ENCODE peak calls at places on chromosomes 7 and 10, in seven cellular contexts. Q is stomach, B is SK-N-SH, N is sigmoid colon, Z is GM12891, F is endothelial cell of umbilical vein, M is breast epithelium. U is an unnamed sample.

GRCh38 chr10:119283818-119284217 is 76.4 kb downstream of the GRK5 start:
- DNase-seq in Q (no peak), B (no peak), N (peak), Z (no peak), F (no peak), M (peak), U (no peak)

GRCh38 chr10:16792675-16793074 is 24.5 kb downstream of the RSU1 start:
- DNase-seq in Q (no peak), B (no peak), N (no peak), Z (no peak), F (no peak), M (no peak), U (peak)

GRCh38 chr7:141073173-141073640 is 657 bp upstream of the TMEM178B start:
- DNase-seq in Q (no peak), B (peak), N (no peak), Z (peak), F (peak), M (no peak), U (no peak)

GRCh38 chr10:82266438-82266837 is 391.4 kb downstream of the NRG3 start:
- DNase-seq in Q (no peak), B (no peak), N (no peak), Z (no peak), F (no peak), M (no peak), U (no peak)

GRCh38 chr7:121544726-121545125 is 148.6 kb upstream of the FAM3C start:
- DNase-seq in Q (no peak), B (no peak), N (no peak), Z (no peak), F (peak), M (peak), U (no peak)

GRCh38 chr7:148299335-148299734 is 291.2 kb upstream of the C7orf33 start:
- DNase-seq in Q (no peak), B (no peak), N (no peak), Z (no peak), F (no peak), M (no peak), U (no peak)

GRCh38 chr10:71423936-71424335 is 27.2 kb downstream of the CDH23 start:
- DNase-seq in Q (no peak), B (no peak), N (no peak), Z (no peak), F (no peak), M (no peak), U (peak)

GRCh38 chr10:76311752-76312699 is 880.6 kb downstream of the LRMDA start:
- DNase-seq in Q (peak), B (peak), N (no peak), Z (peak), F (peak), M (no peak), U (no peak)

GRCh38 chr7:6057316-6058128 is 26.3 kb downstream of the ANKRD61 start:
- DNase-seq in Q (no peak), B (no peak), N (no peak), Z (no peak), F (no peak), M (no peak), U (no peak)

GRCh38 chr10:113576853-113577252 is 24.0 kb downstream of the HABP2 start:
- DNase-seq in Q (no peak), B (no peak), N (no peak), Z (no peak), F (peak), M (no peak), U (no peak)

GRCh38 chr10:114043532-114044250 is at the start of gene ADRB1:
- DNase-seq in Q (peak), B (peak), N (peak), Z (peak), F (peak), M (peak), U (no peak)

GRCh38 chr7:91683823-91684222 is 196.7 kb downstream of the MTERF1 start:
- DNase-seq in Q (no peak), B (peak), N (no peak), Z (no peak), F (peak), M (no peak), U (no peak)

GRCh38 chr7:37083311-37084096 is 359.2 kb upstream of the AOAH start:
- DNase-seq in Q (no peak), B (no peak), N (peak), Z (no peak), F (no peak), M (no peak), U (no peak)

GRCh38 chr7:107563072-107563760 is 504 bp downstream of the COG5 start:
- DNase-seq in Q (peak), B (peak), N (no peak), Z (peak), F (no peak), M (no peak), U (peak)

GRCh38 chr7:137820156-137820555 is 26.6 kb downstream of the DGKI start:
- DNase-seq in Q (no peak), B (no peak), N (no peak), Z (no peak), F (no peak), M (no peak), U (no peak)

GRCh38 chr7:84638339-84638697 is 443.7 kb upstream of the SEMA3A start:
- DNase-seq in Q (no peak), B (peak), N (no peak), Z (no peak), F (no peak), M (no peak), U (no peak)

GRCh38 chr7:45053401-45053800 is 35.4 kb downstream of the NACAD start:
- DNase-seq in Q (no peak), B (no peak), N (no peak), Z (no peak), F (no peak), M (no peak), U (no peak)

GRCh38 chr7:146772581-146772980 is 656.0 kb downstream of the CNTNAP2 start:
- DNase-seq in Q (no peak), B (no peak), N (no peak), Z (no peak), F (no peak), M (no peak), U (no peak)

GRCh38 chr7:42763137-42763551 is 148.7 kb downstream of the C7orf25 start:
- DNase-seq in Q (no peak), B (no peak), N (no peak), Z (no peak), F (no peak), M (peak), U (no peak)

GRCh38 chr10:124184208-124184820 is 90.9 kb upstream of the CHST15 start:
- DNase-seq in Q (no peak), B (no peak), N (no peak), Z (no peak), F (no peak), M (no peak), U (no peak)

GRCh38 chr7:28155964-28156363 is 24.6 kb downstream of the JAZF1 start:
- DNase-seq in Q (no peak), B (no peak), N (no peak), Z (no peak), F (no peak), M (no peak), U (no peak)

GRCh38 chr7:69937097-69937496 is 338.8 kb downstream of the AUTS2 start:
- DNase-seq in Q (no peak), B (no peak), N (no peak), Z (no peak), F (no peak), M (no peak), U (no peak)

GRCh38 chr7:2503056-2503941 is 16.3 kb upstream of the LFNG start:
- DNase-seq in Q (no peak), B (no peak), N (no peak), Z (no peak), F (no peak), M (no peak), U (no peak)

GRCh38 chr10:74677951-74678350 is 148.4 kb upstream of the KAT6B start:
- DNase-seq in Q (no peak), B (no peak), N (no peak), Z (no peak), F (no peak), M (no peak), U (no peak)

GRCh38 chr10:19749185-19749729 is 67.0 kb upstream of the PLXDC2 start:
- DNase-seq in Q (no peak), B (no peak), N (no peak), Z (no peak), F (no peak), M (no peak), U (no peak)

GRCh38 chr7:21412953-21413352 is 14.9 kb upstream of the SP4 start:
- DNase-seq in Q (no peak), B (no peak), N (no peak), Z (no peak), F (no peak), M (no peak), U (no peak)

GRCh38 chr10:14926722-14927416 is 27.0 kb downstream of the DCLRE1C start:
- DNase-seq in Q (no peak), B (no peak), N (no peak), Z (peak), F (no peak), M (no peak), U (no peak)

DNA sequence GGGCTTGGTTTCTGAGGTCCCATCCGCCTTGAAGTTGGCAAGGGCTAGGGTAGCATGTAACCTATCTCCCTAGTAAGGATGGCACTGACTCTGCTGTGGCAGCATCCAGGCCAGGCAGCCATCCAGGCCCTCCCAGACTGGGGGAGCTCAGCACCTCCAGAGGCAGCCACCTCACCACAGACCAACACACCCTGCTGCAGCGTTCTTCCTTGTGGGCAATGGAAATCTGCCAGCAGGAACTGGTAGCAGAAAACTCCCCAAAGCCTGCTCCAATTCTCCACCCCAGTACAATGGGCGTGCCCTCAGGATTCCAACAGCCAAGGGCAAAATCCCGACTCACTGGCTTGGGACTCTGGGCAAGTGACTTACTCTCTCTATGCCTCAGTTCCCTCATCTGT is 27.5 kb downstream of the DLG5 start:
- DNase-seq in Q (peak), B (no peak), N (no peak), Z (no peak), F (no peak), M (peak), U (no peak)
- TF ChIP-seq POLR2AphosphoS5 in Q (peak), B (peak), N (no peak), Z (no peak), F (no peak), M (no peak), U (no peak)

GRCh38 chr7:131110294-131111080 is 217.2 kb upstream of the MKLN1 start:
- DNase-seq in Q (no peak), B (no peak), N (peak), Z (no peak), F (peak), M (peak), U (no peak)
- TF ChIP-seq POLR2AphosphoS5 in Q (no peak), B (no peak), N (no peak), Z (peak), F (no peak), M (no peak), U (no peak)

DNA sequence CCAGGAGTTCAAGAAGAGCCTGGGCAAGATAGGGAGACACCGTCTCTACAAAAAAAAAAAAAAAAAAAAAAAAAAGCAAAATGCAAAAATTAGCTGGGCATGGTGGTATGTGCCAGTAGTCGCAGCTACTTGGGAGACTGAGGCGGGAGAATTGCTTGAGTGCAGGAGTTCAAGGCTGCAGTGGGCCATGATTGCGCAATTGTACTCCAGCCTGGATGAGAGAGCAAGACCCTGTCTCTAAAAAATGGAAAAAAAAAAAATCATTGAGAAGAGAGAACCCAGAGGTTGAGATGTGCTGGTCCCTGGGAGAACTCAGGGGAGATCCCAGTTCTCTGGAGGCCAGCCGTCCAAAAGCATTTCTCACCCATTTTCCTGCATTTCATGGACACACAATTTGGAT is 95.2 kb downstream of the GALNT17 start:
- DNase-seq in Q (no peak), B (no peak), N (no peak), Z (no peak), F (no peak), M (no peak), U (no peak)
- TF ChIP-seq POLR2AphosphoS5 in Q (no peak), B (no peak), N (no peak), Z (no peak), F (no peak), M (no peak), U (no peak)

GRCh38 chr7:112905950-112906349 is 115.8 kb upstream of the TMEM168 start:
- DNase-seq in Q (no peak), B (no peak), N (no peak), Z (no peak), F (no peak), M (no peak), U (no peak)
- TF ChIP-seq POLR2AphosphoS5 in Q (no peak), B (no peak), N (no peak), Z (no peak), F (no peak), M (no peak), U (no peak)

GRCh38 chr10:87092356-87092860 is 2.2 kb downstream of the GLUD1 start:
- DNase-seq in Q (no peak), B (no peak), N (no peak), Z (no peak), F (peak), M (no peak), U (no peak)
- TF ChIP-seq POLR2AphosphoS5 in Q (no peak), B (no peak), N (no peak), Z (no peak), F (no peak), M (no peak), U (no peak)

GRCh38 chr10:70125918-70126590 is 6.6 kb downstream of the AIFM2 start:
- DNase-seq in Q (no peak), B (no peak), N (no peak), Z (no peak), F (no peak), M (no peak), U (no peak)
- TF ChIP-seq POLR2AphosphoS5 in Q (no peak), B (no peak), N (no peak), Z (no peak), F (no peak), M (no peak), U (no peak)

U was measured in vagina.